ENCODE peak calls at places on chromosomes 3 and 15, in seven cellular contexts. M is psoas muscle; A is lung; K is CD4-positive, alpha-beta memory T cell; Z is left ventricle myocardium inferior; Y is gastrocnemius medialis; S is stomach. H is an unnamed sample. For H3K36me3 and H3K4me1, the result is how much of the 10 kb centered on the place peaks cover.

GRCh38 chr3:128965818-128966217 is 28.1 kb downstream of the CFAP92 start:
- DNase-seq in M (no peak), A (no peak), K (no peak), Z (no peak), Y (no peak), S (no peak), H (no peak)

GRCh38 chr3:101065962-101066361 is 72.7 kb upstream of the ABI3BP start:
- DNase-seq in M (no peak), A (no peak), K (no peak), Z (no peak), Y (no peak), S (no peak), H (no peak)

GRCh38 chr3:146655333-146655996 is 50.3 kb upstream of the PLSCR5 start:
- DNase-seq in M (no peak), A (no peak), K (no peak), Z (no peak), Y (no peak), S (no peak), H (no peak)

GRCh38 chr3:111924283-111924682 is 54.5 kb upstream of the ABHD10 start:
- DNase-seq in M (peak), A (peak), K (no peak), Z (peak), Y (peak), S (peak), H (peak)

GRCh38 chr15:78396976-78397375 is 41.0 kb upstream of the IREB2 start:
- DNase-seq in M (peak), A (peak), K (no peak), Z (peak), Y (peak), S (peak), H (peak)

GRCh38 chr3:101311676-101312075 is 8.7 kb downstream of the IMPG2 start:
- DNase-seq in M (no peak), A (no peak), K (no peak), Z (no peak), Y (no peak), S (no peak), H (no peak)

GRCh38 chr3:11807651-11808050 is 39.0 kb downstream of the TAMM41 start:
- DNase-seq in M (no peak), A (no peak), K (no peak), Z (no peak), Y (no peak), S (no peak), H (no peak)

GRCh38 chr3:129119365-129120100 is 2.1 kb downstream of the RAB43 start:
- DNase-seq in M (no peak), A (peak), K (no peak), Z (no peak), Y (no peak), S (peak), H (peak)

GRCh38 chr15:63505842-63506222 is 1.4 kb downstream of the USP3 start:
- DNase-seq in M (no peak), A (no peak), K (no peak), Z (no peak), Y (no peak), S (no peak), H (no peak)

GRCh38 chr15:43509923-43510229 is 7.5 kb upstream of the MAP1A start:
- DNase-seq in M (no peak), A (no peak), K (no peak), Z (no peak), Y (no peak), S (no peak), H (no peak)

GRCh38 chr3:21509706-21510105 is 241.3 kb downstream of the ZNF385D start:
- DNase-seq in M (no peak), A (no peak), K (no peak), Z (no peak), Y (no peak), S (no peak), H (no peak)

GRCh38 chr15:57706405-57707209 is at the start of gene POLR2M:
- DNase-seq in M (peak), A (peak), K (peak), Z (peak), Y (peak), S (peak), H (peak)

DNA sequence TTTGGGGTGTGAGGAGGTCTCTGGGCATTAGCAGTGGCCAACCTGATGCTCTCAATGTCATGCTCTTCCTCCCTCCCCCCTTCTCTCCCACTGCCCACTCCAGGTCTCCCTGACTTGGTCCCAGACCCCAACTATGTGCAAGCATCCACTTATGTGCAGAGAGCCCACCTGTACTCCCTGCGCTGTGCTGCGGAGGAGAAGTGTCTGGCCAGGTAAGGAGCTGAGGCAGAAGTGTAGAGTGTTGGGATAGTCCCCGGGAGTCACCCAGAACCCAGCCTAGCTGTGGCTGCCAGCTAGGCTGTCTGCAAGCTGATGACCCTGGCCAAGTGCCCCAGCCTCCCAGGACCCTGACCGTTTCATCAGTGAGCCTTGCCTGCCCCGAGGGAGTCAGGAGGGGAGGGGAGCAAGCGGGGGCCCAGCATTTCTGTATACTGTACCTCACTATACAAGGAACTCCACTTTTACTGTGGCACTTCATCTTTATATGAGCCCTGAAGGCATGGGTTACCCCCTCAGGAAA is 16.5 kb downstream of the LOXL1 start:
- DNase-seq in M (peak), A (no peak), K (no peak), Z (no peak), Y (no peak), S (no peak), H (no peak)
- H3K36me3 ChIP-seq in M (under half), A (under half), K (under half), Z (under half), Y (under half), S (under half), H (under half)

DNA sequence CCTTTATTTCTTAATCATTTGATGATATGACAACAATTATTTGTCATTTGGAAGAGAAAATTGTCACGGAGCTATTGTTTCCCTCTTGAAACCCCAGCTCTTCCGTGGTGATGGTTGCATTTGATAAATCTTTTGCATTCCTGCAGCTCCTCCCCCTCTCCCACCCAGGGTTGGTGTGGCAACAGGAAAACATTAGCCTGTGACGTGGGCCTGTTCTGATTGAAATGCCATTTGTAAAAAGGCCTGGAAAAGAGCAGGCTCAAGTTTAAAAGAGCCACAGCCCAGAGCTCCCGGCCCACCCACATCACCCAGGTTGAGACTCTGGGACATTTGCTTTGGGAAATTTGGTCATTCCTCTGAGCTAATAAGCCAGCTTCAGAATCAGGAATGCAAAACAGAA is 282.5 kb downstream of the RPLP1 start:
- DNase-seq in M (no peak), A (no peak), K (no peak), Z (no peak), Y (no peak), S (no peak), H (no peak)
- H3K4me3 ChIP-seq in M (no peak), A (no peak), K (no peak), Z (no peak), Y (no peak), S (no peak), H (no peak)

GRCh38 chr3:38618343-38618742 is 31.1 kb downstream of the SCN5A start:
- DNase-seq in M (peak), A (no peak), K (no peak), Z (peak), Y (no peak), S (no peak), H (no peak)
- H3K4me1 ChIP-seq in M (under half), A (under half), K (under half), Z (half or more), Y (under half), S (under half), H (under half)

GRCh38 chr15:72562878-72563277 is 88.7 kb downstream of the ARIH1 start:
- DNase-seq in M (no peak), A (no peak), K (no peak), Z (no peak), Y (no peak), S (no peak), H (no peak)

DNA sequence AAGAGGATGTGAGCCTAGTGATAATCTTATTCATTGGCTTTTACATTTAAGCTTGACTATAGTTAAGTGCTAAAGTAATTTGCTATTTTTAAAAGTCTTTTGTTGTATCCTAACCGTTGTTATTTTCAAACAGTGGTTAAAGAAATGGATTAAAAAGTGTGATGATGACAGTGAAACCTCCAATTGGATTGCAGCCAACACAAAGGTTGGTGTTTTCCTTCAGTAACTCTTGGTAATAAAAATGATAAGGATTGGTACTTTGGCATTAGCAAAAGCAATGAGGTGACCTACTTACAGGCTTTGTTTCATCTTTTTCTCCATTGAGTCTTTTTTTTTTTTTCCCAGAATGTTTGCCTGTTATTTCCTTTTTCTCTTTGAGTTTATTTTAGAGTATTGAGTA is 87.5 kb upstream of the GOLGA6B start:
- DNase-seq in M (no peak), A (no peak), K (no peak), Z (no peak), Y (no peak), S (no peak), H (peak)
- H3K36me3 ChIP-seq in M (under half), A (under half), K (under half), Z (half or more), Y (under half), S (half or more), H (under half)

DNA sequence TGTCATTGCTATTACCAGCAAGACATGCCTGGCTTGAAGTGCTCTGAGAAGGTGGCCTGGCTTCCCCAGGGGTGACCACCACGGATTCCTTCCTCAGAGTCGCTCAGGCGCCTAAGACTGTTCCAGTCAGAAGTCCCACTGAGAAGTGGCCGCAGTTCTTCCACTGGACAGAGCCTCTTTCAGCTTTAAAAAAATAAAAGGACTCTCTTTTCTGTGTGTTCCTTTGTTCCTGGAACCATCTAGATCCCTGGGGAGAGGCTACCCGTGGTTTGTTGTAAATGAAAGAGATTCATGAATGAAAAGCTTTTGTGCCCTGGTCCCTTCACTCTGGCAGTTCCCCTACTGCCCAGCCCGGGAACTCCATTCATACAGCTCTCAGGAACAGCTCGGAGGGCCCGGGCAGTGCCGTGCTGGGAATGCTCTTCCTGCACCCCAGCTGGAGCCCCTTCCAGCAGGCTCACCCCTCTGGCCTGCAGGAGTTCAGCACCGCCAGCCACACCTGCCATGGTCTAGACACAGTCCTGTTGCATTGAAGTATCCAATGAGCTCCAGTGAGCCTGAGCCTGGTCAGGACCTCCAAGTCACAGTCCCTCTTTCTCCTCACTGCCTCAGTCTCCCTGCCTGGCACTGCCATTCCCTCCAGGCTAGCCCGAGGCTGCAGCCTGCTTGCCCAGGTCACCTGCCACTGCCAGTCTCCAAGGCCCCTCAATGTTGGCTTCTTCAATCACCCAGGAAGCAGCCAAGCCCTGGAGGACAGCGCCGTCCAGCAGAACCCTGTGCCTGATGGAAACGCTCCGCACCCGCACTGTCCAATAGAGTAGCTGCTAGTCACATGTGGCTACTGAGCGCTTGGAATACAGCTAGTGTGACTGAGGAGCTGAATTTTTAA is 75.4 kb downstream of the XXYLT1 start:
- DNase-seq in M (peak), A (no peak), K (no peak), Z (no peak), Y (no peak), S (no peak), H (no peak)
- H3K4me3 ChIP-seq in M (no peak), A (no peak), K (no peak), Z (no peak), Y (no peak), S (no peak), H (no peak)

GRCh38 chr3:159923961-159924360 is 64.7 kb upstream of the IL12A start:
- DNase-seq in M (no peak), A (no peak), K (no peak), Z (no peak), Y (no peak), S (no peak), H (no peak)
- H3K4me1 ChIP-seq in M (under half), A (under half), K (under half), Z (under half), Y (under half), S (under half), H (under half)

DNA sequence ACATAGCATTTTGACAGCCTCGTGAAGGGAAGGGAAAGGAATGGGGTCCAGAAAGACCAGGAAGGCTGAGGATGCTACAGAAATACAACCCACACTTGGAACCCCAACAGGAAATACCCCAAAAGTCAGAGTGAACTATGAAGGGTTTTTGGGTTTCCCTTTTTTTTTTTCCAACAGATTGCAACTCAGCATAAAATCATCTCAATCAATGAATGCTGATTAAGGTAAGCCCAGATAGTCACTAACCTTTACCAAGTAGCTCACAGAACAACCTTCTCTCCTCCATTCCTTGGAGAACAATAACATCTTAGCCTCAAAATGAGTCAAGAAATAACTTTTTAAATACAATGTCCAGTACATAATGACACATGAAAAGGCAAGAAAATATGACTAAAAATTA is 93.7 kb upstream of the OCA2 start:
- DNase-seq in M (no peak), A (no peak), K (no peak), Z (no peak), Y (no peak), S (no peak), H (no peak)
- H3K36me3 ChIP-seq in M (under half), A (under half), K (under half), Z (half or more), Y (half or more), S (half or more), H (under half)

DNA sequence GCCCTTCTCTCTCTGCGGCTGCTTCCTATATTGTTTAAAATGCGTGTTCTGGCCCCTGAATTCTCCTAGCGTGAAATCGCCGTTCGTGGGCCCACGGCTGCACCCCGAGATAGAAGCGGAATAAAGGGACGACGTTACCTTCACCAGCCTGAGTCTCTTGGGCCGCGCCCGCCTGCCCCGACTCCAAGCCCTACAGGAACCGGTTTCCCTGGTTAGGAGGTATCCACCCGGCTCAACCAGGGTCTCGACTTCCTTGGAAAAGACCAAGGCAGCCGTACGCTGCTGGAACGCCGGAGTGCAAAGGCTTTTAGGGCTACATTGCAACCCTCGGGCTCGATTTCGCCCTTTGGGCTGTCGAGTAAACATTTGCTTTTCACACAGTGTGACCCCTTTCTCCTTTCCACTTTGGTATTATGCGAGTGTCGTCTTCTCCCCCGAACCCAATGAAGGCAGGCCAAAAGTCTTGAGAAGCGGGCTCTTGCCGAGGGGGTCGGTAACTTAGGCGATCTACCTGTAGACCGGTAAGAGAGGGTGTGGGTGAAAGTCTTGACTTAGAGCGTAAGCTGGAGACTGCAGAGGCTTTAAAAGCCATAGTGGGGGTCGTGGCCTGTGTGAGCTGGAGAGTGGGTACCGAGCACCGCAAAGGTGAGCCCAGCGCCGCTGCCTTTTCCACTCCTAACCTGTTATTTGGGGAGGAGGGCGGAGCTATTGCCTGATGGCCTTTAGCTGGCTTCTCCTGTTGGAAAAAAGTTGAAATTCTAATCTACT is 2.0 kb downstream of the TRIM71 start:
- DNase-seq in M (no peak), A (no peak), K (no peak), Z (no peak), Y (no peak), S (no peak), H (no peak)
- H3K4me3 ChIP-seq in M (no peak), A (no peak), K (no peak), Z (no peak), Y (no peak), S (no peak), H (no peak)

GRCh38 chr3:120516142-120516541 is 65.3 kb upstream of the FSTL1 start:
- DNase-seq in M (no peak), A (no peak), K (no peak), Z (no peak), Y (no peak), S (no peak), H (no peak)

GRCh38 chr3:120506828-120507774 is 56.3 kb upstream of the FSTL1 start:
- DNase-seq in M (no peak), A (peak), K (no peak), Z (no peak), Y (no peak), S (no peak), H (peak)

DNA sequence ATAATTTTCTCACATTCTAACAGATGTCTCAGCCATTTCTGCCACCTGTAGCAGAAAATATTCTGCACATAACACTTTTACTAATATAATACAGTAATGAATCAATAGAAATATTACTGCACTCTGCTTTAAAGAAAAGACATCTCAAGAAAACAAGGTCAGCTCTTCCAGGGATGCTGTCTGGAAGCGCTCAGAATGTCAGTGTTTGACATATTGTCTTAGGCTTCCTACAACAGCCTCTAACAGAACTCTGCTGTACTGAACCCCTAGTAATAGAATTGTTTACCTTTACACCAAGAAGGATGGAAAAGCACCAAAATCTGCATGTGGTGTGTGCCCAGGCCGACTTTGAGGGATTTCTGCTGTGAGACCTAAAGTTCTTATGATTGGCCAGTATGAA is 61.9 kb upstream of the FSTL1 start:
- DNase-seq in M (no peak), A (no peak), K (no peak), Z (no peak), Y (no peak), S (no peak), H (no peak)
- H3K4me1 ChIP-seq in M (under half), A (under half), K (under half), Z (under half), Y (under half), S (under half), H (under half)

H was measured in small intestine.